ENCODE peak calls at places on chromosomes 3 and 15, in nine cellular contexts. D is cardiac muscle cell, P is AG10803, W is neural progenitor cell, B is pancreas, R is choroid plexus epithelial cell, O is sigmoid colon, U is brain microvascular endothelial cell, N is astrocyte. Y is an unnamed sample.

GRCh38 chr3:81998139-81998755 is 236.8 kb upstream of the GBE1 start:
- DNase-seq in D (no peak), P (peak), W (no peak), B (peak), R (peak), O (no peak), U (peak), N (peak), Y (peak)

GRCh38 chr3:193572426-193572908 is 17.8 kb upstream of the ATP13A4 start:
- DNase-seq in D (peak), P (peak), W (peak), B (peak), R (peak), O (peak), U (peak), N (peak), Y (peak)

GRCh38 chr3:149199474-149199873 is 22.2 kb downstream of the CP start:
- DNase-seq in D (no peak), P (no peak), W (no peak), B (no peak), R (peak), O (no peak), U (no peak), N (peak), Y (no peak)

GRCh38 chr15:41581110-41581509 is 22.1 kb downstream of the TYRO3 start:
- DNase-seq in D (no peak), P (no peak), W (no peak), B (no peak), R (peak), O (no peak), U (no peak), N (no peak), Y (no peak)

GRCh38 chr3:65098400-65098799 is 410.6 kb upstream of the ADAMTS9 start:
- DNase-seq in D (no peak), P (no peak), W (no peak), B (no peak), R (no peak), O (no peak), U (no peak), N (no peak), Y (no peak)

GRCh38 chr15:63497642-63498100 is 6.7 kb upstream of the USP3 start:
- DNase-seq in D (no peak), P (no peak), W (no peak), B (no peak), R (no peak), O (no peak), U (no peak), N (no peak), Y (peak)

GRCh38 chr3:166444336-166444735 is 607.1 kb upstream of the BCHE start:
- DNase-seq in D (no peak), P (no peak), W (no peak), B (no peak), R (no peak), O (no peak), U (no peak), N (no peak), Y (no peak)

GRCh38 chr15:90200534-90201139 is 493 bp upstream of the SEMA4B start:
- DNase-seq in D (no peak), P (no peak), W (no peak), B (no peak), R (no peak), O (no peak), U (no peak), N (no peak), Y (peak)

GRCh38 chr3:141650783-141651182 is 87.3 kb upstream of the RNF7 start:
- DNase-seq in D (no peak), P (no peak), W (no peak), B (no peak), R (no peak), O (no peak), U (no peak), N (no peak), Y (no peak)

GRCh38 chr3:14432996-14433572 is 30.7 kb downstream of the SLC6A6 start:
- DNase-seq in D (no peak), P (no peak), W (no peak), B (no peak), R (no peak), O (no peak), U (no peak), N (no peak), Y (peak)

GRCh38 chr3:139758654-139759291 is 81.0 kb upstream of the NMNAT3 start:
- DNase-seq in D (peak), P (peak), W (peak), B (no peak), R (peak), O (no peak), U (peak), N (peak), Y (no peak)

GRCh38 chr3:42654331-42655201 is 1.1 kb downstream of the ZBTB47 start:
- DNase-seq in D (peak), P (peak), W (peak), B (peak), R (peak), O (peak), U (no peak), N (peak), Y (peak)

GRCh38 chr15:45794768-45795486 is 160.1 kb downstream of the SQOR start:
- DNase-seq in D (no peak), P (no peak), W (no peak), B (no peak), R (no peak), O (no peak), U (no peak), N (no peak), Y (no peak)

GRCh38 chr3:135075157-135075556 is 280.1 kb downstream of the EPHB1 start:
- DNase-seq in D (no peak), P (no peak), W (no peak), B (no peak), R (no peak), O (no peak), U (no peak), N (no peak), Y (no peak)

GRCh38 chr15:57559875-57560274 is 31.8 kb upstream of the MYZAP start:
- DNase-seq in D (peak), P (peak), W (peak), B (peak), R (peak), O (no peak), U (peak), N (no peak), Y (peak)

DNA sequence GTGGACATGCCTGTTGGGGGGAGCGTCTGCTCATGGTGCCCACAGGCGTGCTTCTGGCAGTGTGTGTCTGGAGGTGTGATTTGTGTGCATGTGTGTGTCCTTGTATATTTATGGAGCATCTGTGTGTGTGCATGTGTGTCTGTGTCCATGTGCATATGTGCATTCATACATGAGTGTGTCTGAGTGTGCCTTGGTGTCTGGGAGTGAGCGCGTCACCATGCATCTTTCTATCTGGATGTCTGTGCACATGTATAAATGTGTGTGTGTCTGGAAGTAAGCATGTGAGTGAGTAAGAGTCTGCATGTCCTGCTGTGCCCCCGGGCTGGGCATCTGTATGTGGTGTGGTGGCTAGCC is 58.1 kb upstream of the PRR23E start:
- DNase-seq in D (no peak), P (no peak), W (no peak), B (no peak), R (peak), O (no peak), U (no peak), N (no peak), Y (no peak)
- H3K4me3 ChIP-seq in D (peak), P (no peak), W (peak), B (no peak), R (no peak), O (peak), U (no peak), N (no peak), Y (no peak)

DNA sequence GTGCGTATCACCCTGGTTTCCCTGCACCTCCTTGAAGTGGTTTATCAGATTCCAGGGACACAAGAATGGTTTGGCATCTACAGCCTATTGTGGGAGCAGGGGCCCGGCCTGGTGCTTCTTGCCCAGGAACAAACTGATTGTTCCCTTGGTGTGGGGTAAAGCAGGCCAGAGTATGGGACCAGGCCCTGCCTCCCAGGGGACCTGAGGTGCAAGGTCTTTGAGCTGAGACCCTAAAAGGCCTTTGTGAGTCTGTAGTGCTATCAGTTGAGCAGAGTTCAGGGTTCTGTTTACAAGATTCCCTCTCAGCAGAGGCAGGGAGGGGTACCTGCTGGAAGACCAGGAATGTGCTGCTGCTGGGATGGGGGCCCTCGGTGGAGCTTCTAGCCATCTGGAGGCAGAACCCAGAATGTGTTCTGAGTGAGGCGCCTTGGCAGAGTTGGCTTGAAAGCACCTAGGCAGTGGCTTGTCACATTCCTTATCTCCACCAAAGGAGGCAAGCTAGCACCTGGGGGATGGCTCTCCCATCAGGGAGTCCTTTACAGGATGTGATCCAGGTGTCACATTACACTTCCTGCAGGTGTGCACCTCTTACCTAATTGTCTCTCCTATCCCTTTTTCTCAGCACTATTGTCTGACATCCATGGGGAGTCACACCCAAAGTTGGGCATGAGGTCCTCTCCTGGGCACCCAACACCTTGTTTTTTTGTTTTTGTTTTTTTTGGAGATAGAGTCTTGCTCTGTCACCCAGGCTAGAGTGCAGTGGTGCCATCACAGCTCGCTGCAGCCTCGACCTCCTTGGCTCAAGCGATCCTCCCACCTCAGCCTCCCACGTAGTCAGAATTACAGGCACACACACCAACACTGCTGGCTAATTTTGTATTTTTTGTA is 13.1 kb downstream of the FLNB start:
- DNase-seq in D (no peak), P (no peak), W (no peak), B (no peak), R (no peak), O (no peak), U (no peak), N (no peak), Y (peak)
- TF ChIP-seq CTCF in D (no peak), P (no peak), W (no peak), B (no peak), R (no peak), O (no peak), U (no peak), N (no peak), Y (no peak)

DNA sequence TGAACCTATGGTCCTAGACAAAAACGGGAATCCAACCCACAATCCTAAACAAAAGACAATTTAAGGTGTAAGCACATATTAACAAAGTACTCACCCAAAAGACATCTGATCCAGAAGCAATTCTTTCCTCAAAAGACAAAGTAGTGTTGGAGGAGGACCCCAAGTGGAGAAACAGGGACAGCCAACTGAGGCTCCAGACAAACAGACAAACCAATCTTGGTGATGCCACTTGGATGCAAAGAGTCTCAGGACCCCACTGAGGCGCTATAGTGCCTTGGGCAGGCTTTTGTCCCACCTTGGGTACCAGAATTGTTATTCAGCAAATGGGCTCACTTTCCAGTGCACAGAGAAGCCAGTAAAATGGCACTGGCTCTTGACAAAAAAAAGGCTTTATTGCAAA is 613.8 kb downstream of the DIPK2A start:
- DNase-seq in D (no peak), P (no peak), W (peak), B (no peak), R (no peak), O (no peak), U (no peak), N (no peak), Y (no peak)
- H3K4me3 ChIP-seq in D (no peak), P (no peak), W (no peak), B (no peak), R (no peak), O (no peak), U (no peak), N (no peak), Y (no peak)

GRCh38 chr3:99928758-99929408 is 111.2 kb downstream of the CMSS1 start:
- DNase-seq in D (no peak), P (no peak), W (no peak), B (no peak), R (no peak), O (no peak), U (no peak), N (no peak), Y (no peak)
- TF ChIP-seq CTCF in D (no peak), P (no peak), W (peak), B (no peak), R (no peak), O (peak), U (peak), N (no peak), Y (no peak)

GRCh38 chr15:25933456-25934158 is 70.5 kb upstream of the ATP10A start:
- DNase-seq in D (peak), P (peak), W (peak), B (peak), R (peak), O (peak), U (peak), N (peak), Y (peak)
- H3K4me3 ChIP-seq in D (no peak), P (peak), W (peak), B (no peak), R (no peak), O (peak), U (peak), N (peak), Y (no peak)

DNA sequence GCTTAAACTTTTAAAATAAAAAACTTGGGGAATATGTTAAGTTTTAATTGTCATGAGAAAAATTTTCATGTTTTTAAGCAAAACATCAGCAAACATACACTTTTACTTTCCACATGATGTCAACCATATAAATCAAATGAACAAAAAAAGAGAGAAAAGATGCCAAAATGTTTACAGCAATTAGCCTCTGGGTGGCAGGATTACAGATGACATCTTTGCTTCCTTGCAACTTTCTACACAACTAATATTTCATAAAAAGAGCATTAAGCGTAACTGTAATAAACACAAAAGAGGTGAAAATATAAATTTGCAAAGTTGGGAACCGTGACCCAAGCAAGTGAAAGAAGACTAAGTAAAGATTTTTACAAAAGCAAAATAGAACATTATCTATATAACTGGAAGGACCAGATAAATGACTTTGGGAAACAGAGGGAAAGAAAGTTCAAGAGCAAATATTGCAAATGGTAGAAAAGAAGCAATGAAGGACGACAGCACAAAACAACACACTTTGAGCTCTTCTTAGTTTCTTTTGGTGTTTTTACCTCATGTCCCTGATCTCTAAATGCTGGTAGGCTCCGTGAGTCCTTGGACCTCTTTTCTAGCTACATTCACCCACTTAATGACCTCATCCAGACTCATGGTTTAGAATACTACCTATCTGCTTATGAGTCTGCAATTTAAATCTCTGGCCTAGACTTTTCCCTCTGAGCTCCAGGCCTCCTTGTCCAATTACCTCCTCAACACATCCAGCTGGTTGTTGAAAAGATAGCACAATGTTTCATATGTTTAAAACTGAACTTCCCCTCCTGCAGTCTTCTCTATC is 9.4 kb downstream of the TP53BP1 start:
- DNase-seq in D (no peak), P (peak), W (no peak), B (no peak), R (peak), O (no peak), U (no peak), N (no peak), Y (no peak)
- TF ChIP-seq CTCF in D (peak), P (peak), W (peak), B (no peak), R (peak), O (no peak), U (peak), N (peak), Y (no peak)

DNA sequence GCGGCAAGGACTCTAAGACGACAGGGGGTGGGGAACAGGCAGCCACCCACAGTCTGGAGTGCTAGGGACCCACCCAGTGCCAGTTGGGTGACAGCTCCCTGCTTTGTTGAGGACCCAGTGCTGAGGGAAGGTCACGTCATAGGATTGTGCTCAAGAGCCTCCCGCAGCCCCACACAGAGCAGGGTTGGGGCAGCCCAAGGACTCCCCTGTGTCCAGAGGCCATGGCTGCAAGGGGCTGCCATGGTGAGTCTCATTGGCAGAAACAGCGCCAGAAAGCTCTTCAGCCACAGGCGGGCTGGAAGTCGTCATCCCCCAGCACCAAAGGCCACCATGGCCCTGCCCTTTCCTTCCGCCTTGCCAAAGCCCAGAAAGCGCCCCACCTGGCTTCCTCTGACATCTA is 37.0 kb upstream of the PLXNA1 start:
- DNase-seq in D (no peak), P (no peak), W (no peak), B (no peak), R (no peak), O (peak), U (no peak), N (no peak), Y (no peak)
- H3K4me3 ChIP-seq in D (no peak), P (no peak), W (no peak), B (no peak), R (no peak), O (no peak), U (no peak), N (no peak), Y (no peak)

GRCh38 chr3:24683511-24684384 is 189.1 kb upstream of the THRB start:
- DNase-seq in D (peak), P (peak), W (peak), B (peak), R (peak), O (no peak), U (peak), N (peak), Y (peak)
- TF ChIP-seq CTCF in D (peak), P (peak), W (peak), B (peak), R (peak), O (peak), U (peak), N (peak), Y (peak)

Y was measured in thyroid gland.